ENCODE peak calls at places on chromosomes 13 and 19, in seven cellular contexts. One of them, this sample, is unnamed.

GRCh38 chr19:43625918-43626579 is 6.6 kb upstream of the ZNF428 start:
- DNase-seq in effector CD4-positive, alpha-beta T cell: no peak
- DNase-seq in hypothalamus: peak
- DNase-seq in stimulated activated CD8-positive, alpha-beta memory T cell treated with anti-CD3 and anti-CD28 coated beads, Interleukin-2, amount 100 ng/mL, for 1 hour: no peak
- DNase-seq in AG10803: no peak
- DNase-seq in activated CD4-positive, alpha-beta T cell treated with anti-CD3 and anti-CD28 coated beads, Interleukin-2, amount 50 U/mL, for 24 hours: no peak
- DNase-seq in T-helper 1 cell: no peak
- DNase-seq in this sample: no peak

GRCh38 chr13:50700664-50701266 is 142.7 kb downstream of the DLEU7 start:
- DNase-seq in effector CD4-positive, alpha-beta T cell: no peak
- DNase-seq in hypothalamus: no peak
- DNase-seq in stimulated activated CD8-positive, alpha-beta memory T cell treated with anti-CD3 and anti-CD28 coated beads, Interleukin-2, amount 100 ng/mL, for 1 hour: no peak
- DNase-seq in AG10803: no peak
- DNase-seq in activated CD4-positive, alpha-beta T cell treated with anti-CD3 and anti-CD28 coated beads, Interleukin-2, amount 50 U/mL, for 24 hours: no peak
- DNase-seq in T-helper 1 cell: no peak
- DNase-seq in this sample: no peak

GRCh38 chr19:17834350-17835181 is 13.2 kb downstream of the JAK3 start:
- DNase-seq in effector CD4-positive, alpha-beta T cell: no peak
- DNase-seq in hypothalamus: no peak
- DNase-seq in stimulated activated CD8-positive, alpha-beta memory T cell treated with anti-CD3 and anti-CD28 coated beads, Interleukin-2, amount 100 ng/mL, for 1 hour: no peak
- DNase-seq in AG10803: no peak
- DNase-seq in activated CD4-positive, alpha-beta T cell treated with anti-CD3 and anti-CD28 coated beads, Interleukin-2, amount 50 U/mL, for 24 hours: no peak
- DNase-seq in T-helper 1 cell: no peak
- DNase-seq in this sample: no peak

GRCh38 chr13:24618219-24618955 is 61.8 kb upstream of the ATP12A start:
- DNase-seq in effector CD4-positive, alpha-beta T cell: peak
- DNase-seq in hypothalamus: no peak
- DNase-seq in stimulated activated CD8-positive, alpha-beta memory T cell treated with anti-CD3 and anti-CD28 coated beads, Interleukin-2, amount 100 ng/mL, for 1 hour: peak
- DNase-seq in AG10803: no peak
- DNase-seq in activated CD4-positive, alpha-beta T cell treated with anti-CD3 and anti-CD28 coated beads, Interleukin-2, amount 50 U/mL, for 24 hours: peak
- DNase-seq in T-helper 1 cell: no peak
- DNase-seq in this sample: peak

GRCh38 chr19:45168767-45169351 is 8.1 kb upstream of the NKPD1 start:
- DNase-seq in effector CD4-positive, alpha-beta T cell: no peak
- DNase-seq in hypothalamus: no peak
- DNase-seq in stimulated activated CD8-positive, alpha-beta memory T cell treated with anti-CD3 and anti-CD28 coated beads, Interleukin-2, amount 100 ng/mL, for 1 hour: no peak
- DNase-seq in AG10803: no peak
- DNase-seq in activated CD4-positive, alpha-beta T cell treated with anti-CD3 and anti-CD28 coated beads, Interleukin-2, amount 50 U/mL, for 24 hours: no peak
- DNase-seq in T-helper 1 cell: no peak
- DNase-seq in this sample: no peak

GRCh38 chr13:27644302-27644701 is 22.6 kb downstream of the POLR1D start:
- DNase-seq in effector CD4-positive, alpha-beta T cell: no peak
- DNase-seq in hypothalamus: no peak
- DNase-seq in stimulated activated CD8-positive, alpha-beta memory T cell treated with anti-CD3 and anti-CD28 coated beads, Interleukin-2, amount 100 ng/mL, for 1 hour: no peak
- DNase-seq in AG10803: peak
- DNase-seq in activated CD4-positive, alpha-beta T cell treated with anti-CD3 and anti-CD28 coated beads, Interleukin-2, amount 50 U/mL, for 24 hours: no peak
- DNase-seq in T-helper 1 cell: no peak
- DNase-seq in this sample: no peak

GRCh38 chr13:113777311-113778260 is 18.6 kb downstream of the TMEM255B start:
- DNase-seq in effector CD4-positive, alpha-beta T cell: no peak
- DNase-seq in hypothalamus: no peak
- DNase-seq in stimulated activated CD8-positive, alpha-beta memory T cell treated with anti-CD3 and anti-CD28 coated beads, Interleukin-2, amount 100 ng/mL, for 1 hour: no peak
- DNase-seq in AG10803: no peak
- DNase-seq in activated CD4-positive, alpha-beta T cell treated with anti-CD3 and anti-CD28 coated beads, Interleukin-2, amount 50 U/mL, for 24 hours: no peak
- DNase-seq in T-helper 1 cell: no peak
- DNase-seq in this sample: no peak

GRCh38 chr13:74778946-74779345 is 644.7 kb upstream of the KLF12 start:
- DNase-seq in effector CD4-positive, alpha-beta T cell: no peak
- DNase-seq in hypothalamus: no peak
- DNase-seq in stimulated activated CD8-positive, alpha-beta memory T cell treated with anti-CD3 and anti-CD28 coated beads, Interleukin-2, amount 100 ng/mL, for 1 hour: no peak
- DNase-seq in AG10803: peak
- DNase-seq in activated CD4-positive, alpha-beta T cell treated with anti-CD3 and anti-CD28 coated beads, Interleukin-2, amount 50 U/mL, for 24 hours: no peak
- DNase-seq in T-helper 1 cell: no peak
- DNase-seq in this sample: no peak

GRCh38 chr19:47230122-47230920 is 678 bp downstream of the BBC3 start:
- DNase-seq in effector CD4-positive, alpha-beta T cell: peak
- DNase-seq in hypothalamus: peak
- DNase-seq in stimulated activated CD8-positive, alpha-beta memory T cell treated with anti-CD3 and anti-CD28 coated beads, Interleukin-2, amount 100 ng/mL, for 1 hour: peak
- DNase-seq in AG10803: peak
- DNase-seq in activated CD4-positive, alpha-beta T cell treated with anti-CD3 and anti-CD28 coated beads, Interleukin-2, amount 50 U/mL, for 24 hours: peak
- DNase-seq in T-helper 1 cell: peak
- DNase-seq in this sample: peak

GRCh38 chr19:46515879-46516350 is 20.2 kb upstream of the PNMA8B start:
- DNase-seq in effector CD4-positive, alpha-beta T cell: no peak
- DNase-seq in hypothalamus: no peak
- DNase-seq in stimulated activated CD8-positive, alpha-beta memory T cell treated with anti-CD3 and anti-CD28 coated beads, Interleukin-2, amount 100 ng/mL, for 1 hour: no peak
- DNase-seq in AG10803: peak
- DNase-seq in activated CD4-positive, alpha-beta T cell treated with anti-CD3 and anti-CD28 coated beads, Interleukin-2, amount 50 U/mL, for 24 hours: peak
- DNase-seq in T-helper 1 cell: no peak
- DNase-seq in this sample: no peak

GRCh38 chr13:76708138-76708537 is 178.1 kb downstream of the KCTD12 start:
- DNase-seq in effector CD4-positive, alpha-beta T cell: no peak
- DNase-seq in hypothalamus: peak
- DNase-seq in stimulated activated CD8-positive, alpha-beta memory T cell treated with anti-CD3 and anti-CD28 coated beads, Interleukin-2, amount 100 ng/mL, for 1 hour: no peak
- DNase-seq in AG10803: peak
- DNase-seq in activated CD4-positive, alpha-beta T cell treated with anti-CD3 and anti-CD28 coated beads, Interleukin-2, amount 50 U/mL, for 24 hours: no peak
- DNase-seq in T-helper 1 cell: no peak
- DNase-seq in this sample: no peak

GRCh38 chr13:114166381-114167131 is 12.5 kb upstream of the CFAP97D2 start:
- DNase-seq in effector CD4-positive, alpha-beta T cell: no peak
- DNase-seq in hypothalamus: peak
- DNase-seq in stimulated activated CD8-positive, alpha-beta memory T cell treated with anti-CD3 and anti-CD28 coated beads, Interleukin-2, amount 100 ng/mL, for 1 hour: no peak
- DNase-seq in AG10803: peak
- DNase-seq in activated CD4-positive, alpha-beta T cell treated with anti-CD3 and anti-CD28 coated beads, Interleukin-2, amount 50 U/mL, for 24 hours: no peak
- DNase-seq in T-helper 1 cell: no peak
- DNase-seq in this sample: no peak

GRCh38 chr13:111429064-111429558 is 108.7 kb downstream of the TEX29 start:
- DNase-seq in effector CD4-positive, alpha-beta T cell: no peak
- DNase-seq in hypothalamus: no peak
- DNase-seq in stimulated activated CD8-positive, alpha-beta memory T cell treated with anti-CD3 and anti-CD28 coated beads, Interleukin-2, amount 100 ng/mL, for 1 hour: no peak
- DNase-seq in AG10803: peak
- DNase-seq in activated CD4-positive, alpha-beta T cell treated with anti-CD3 and anti-CD28 coated beads, Interleukin-2, amount 50 U/mL, for 24 hours: peak
- DNase-seq in T-helper 1 cell: no peak
- DNase-seq in this sample: peak

GRCh38 chr19:55157064-55157908 is at the start of gene TNNI3:
- DNase-seq in effector CD4-positive, alpha-beta T cell: no peak
- DNase-seq in hypothalamus: no peak
- DNase-seq in stimulated activated CD8-positive, alpha-beta memory T cell treated with anti-CD3 and anti-CD28 coated beads, Interleukin-2, amount 100 ng/mL, for 1 hour: no peak
- DNase-seq in AG10803: no peak
- DNase-seq in activated CD4-positive, alpha-beta T cell treated with anti-CD3 and anti-CD28 coated beads, Interleukin-2, amount 50 U/mL, for 24 hours: no peak
- DNase-seq in T-helper 1 cell: no peak
- DNase-seq in this sample: no peak

GRCh38 chr13:79673993-79674377 is 193.0 kb downstream of the NDFIP2 start:
- DNase-seq in effector CD4-positive, alpha-beta T cell: no peak
- DNase-seq in hypothalamus: no peak
- DNase-seq in stimulated activated CD8-positive, alpha-beta memory T cell treated with anti-CD3 and anti-CD28 coated beads, Interleukin-2, amount 100 ng/mL, for 1 hour: no peak
- DNase-seq in AG10803: no peak
- DNase-seq in activated CD4-positive, alpha-beta T cell treated with anti-CD3 and anti-CD28 coated beads, Interleukin-2, amount 50 U/mL, for 24 hours: no peak
- DNase-seq in T-helper 1 cell: no peak
- DNase-seq in this sample: no peak

GRCh38 chr19:1155352-1156304 is 18.4 kb downstream of the SBNO2 start:
- DNase-seq in effector CD4-positive, alpha-beta T cell: no peak
- DNase-seq in hypothalamus: no peak
- DNase-seq in stimulated activated CD8-positive, alpha-beta memory T cell treated with anti-CD3 and anti-CD28 coated beads, Interleukin-2, amount 100 ng/mL, for 1 hour: no peak
- DNase-seq in AG10803: peak
- DNase-seq in activated CD4-positive, alpha-beta T cell treated with anti-CD3 and anti-CD28 coated beads, Interleukin-2, amount 50 U/mL, for 24 hours: no peak
- DNase-seq in T-helper 1 cell: no peak
- DNase-seq in this sample: no peak

GRCh38 chr19:38055040-38055439 is 148.0 kb downstream of the SIPA1L3 start:
- DNase-seq in effector CD4-positive, alpha-beta T cell: no peak
- DNase-seq in hypothalamus: no peak
- DNase-seq in stimulated activated CD8-positive, alpha-beta memory T cell treated with anti-CD3 and anti-CD28 coated beads, Interleukin-2, amount 100 ng/mL, for 1 hour: no peak
- DNase-seq in AG10803: no peak
- DNase-seq in activated CD4-positive, alpha-beta T cell treated with anti-CD3 and anti-CD28 coated beads, Interleukin-2, amount 50 U/mL, for 24 hours: no peak
- DNase-seq in T-helper 1 cell: no peak
- DNase-seq in this sample: no peak

GRCh38 chr19:2474232-2475017 is 1.5 kb upstream of the GADD45B start:
- DNase-seq in effector CD4-positive, alpha-beta T cell: peak
- DNase-seq in hypothalamus: peak
- DNase-seq in stimulated activated CD8-positive, alpha-beta memory T cell treated with anti-CD3 and anti-CD28 coated beads, Interleukin-2, amount 100 ng/mL, for 1 hour: peak
- DNase-seq in AG10803: peak
- DNase-seq in activated CD4-positive, alpha-beta T cell treated with anti-CD3 and anti-CD28 coated beads, Interleukin-2, amount 50 U/mL, for 24 hours: peak
- DNase-seq in T-helper 1 cell: peak
- DNase-seq in this sample: peak